ENCODE peak calls at places on chromosomes 13 and 19, in eight cellular contexts. E is IMR-90, R is pancreas, M is fibroblast of lung, Y is gastrocnemius medialis, C is left ventricle myocardium inferior, T is heart right ventricle, L is A549. S is an unnamed sample. For H3K4me1, the result is how much of the 10 kb centered on the place peaks cover.

GRCh38 chr19:45884682-45885555 is 1.0 kb downstream of the IRF2BP1 start:
- DNase-seq in L (no peak), E (no peak), T (no peak), M (no peak), R (peak), C (no peak), Y (no peak), S (no peak)

GRCh38 chr13:29110003-29110402 is 289.9 kb downstream of the MTUS2 start:
- DNase-seq in Y (no peak), M (no peak), E (no peak), T (no peak), C (no peak), L (no peak), R (no peak), S (no peak)

GRCh38 chr19:46753420-46754155 is 7.3 kb upstream of the STRN4 start:
- DNase-seq in L (peak), M (no peak), C (peak), E (no peak), Y (no peak), R (peak), T (no peak), S (no peak)

GRCh38 chr19:10270616-10271394 is at the start of gene ICAM1:
- DNase-seq in E (peak), M (peak), Y (peak), T (peak), C (peak), R (peak), L (no peak), S (no peak)

GRCh38 chr13:66407159-66407558 is 823.0 kb downstream of the PCDH9 start:
- DNase-seq in L (no peak), C (no peak), E (no peak), Y (no peak), M (no peak), T (no peak), R (no peak), S (no peak)

GRCh38 chr13:95644611-95645052 is at the start of gene DZIP1:
- DNase-seq in R (peak), T (peak), Y (peak), L (peak), M (peak), C (peak), E (peak), S (no peak)

GRCh38 chr19:15372891-15373301 is 6.7 kb downstream of the AKAP8 start:
- DNase-seq in L (no peak), M (no peak), T (no peak), C (no peak), Y (no peak), R (no peak), E (no peak), S (no peak)

GRCh38 chr13:100753391-100753790 is 78.8 kb upstream of the TMTC4 start:
- DNase-seq in L (no peak), E (no peak), Y (no peak), M (no peak), R (no peak), C (no peak), T (no peak), S (no peak)

GRCh38 chr19:52237197-52237596 is 32.2 kb upstream of the ZNF766 start:
- DNase-seq in Y (no peak), R (no peak), C (no peak), E (peak), M (no peak), L (no peak), T (no peak), S (no peak)

GRCh38 chr19:8611391-8611883 is 922 bp upstream of the ADAMTS10 start:
- DNase-seq in R (no peak), Y (no peak), E (no peak), M (no peak), C (no peak), T (no peak), L (peak), S (no peak)

GRCh38 chr19:1274081-1274851 is 1.1 kb upstream of the FAM174C start:
- DNase-seq in Y (no peak), R (no peak), E (no peak), L (no peak), C (no peak), T (no peak), M (no peak), S (no peak)

GRCh38 chr13:27171244-27171829 is at the start of gene USP12:
- DNase-seq in E (peak), Y (no peak), C (peak), T (peak), L (no peak), M (peak), R (no peak), S (no peak)

GRCh38 chr19:16571689-16572331 is 405 bp downstream of the SLC35E1 start:
- DNase-seq in L (peak), E (peak), C (no peak), Y (no peak), M (peak), T (no peak), R (no peak), S (no peak)

GRCh38 chr13:113888701-113889330 is 24.9 kb upstream of the GAS6 start:
- DNase-seq in M (no peak), R (no peak), T (no peak), L (no peak), E (no peak), Y (no peak), C (no peak), S (no peak)

GRCh38 chr13:51839711-51840110 is 5.3 kb downstream of the TMEM272 start:
- DNase-seq in M (no peak), C (no peak), T (no peak), Y (no peak), R (no peak), E (no peak), L (no peak), S (no peak)

GRCh38 chr19:19386373-19386869 is 19.1 kb upstream of the GATAD2A start:
- DNase-seq in C (no peak), T (no peak), L (no peak), R (no peak), M (no peak), E (no peak), Y (no peak), S (no peak)

GRCh38 chr19:58170860-58171259 is 12.0 kb upstream of the ZNF274 start:
- DNase-seq in M (no peak), E (peak), Y (no peak), C (no peak), R (no peak), L (peak), T (no peak), S (no peak)

DNA sequence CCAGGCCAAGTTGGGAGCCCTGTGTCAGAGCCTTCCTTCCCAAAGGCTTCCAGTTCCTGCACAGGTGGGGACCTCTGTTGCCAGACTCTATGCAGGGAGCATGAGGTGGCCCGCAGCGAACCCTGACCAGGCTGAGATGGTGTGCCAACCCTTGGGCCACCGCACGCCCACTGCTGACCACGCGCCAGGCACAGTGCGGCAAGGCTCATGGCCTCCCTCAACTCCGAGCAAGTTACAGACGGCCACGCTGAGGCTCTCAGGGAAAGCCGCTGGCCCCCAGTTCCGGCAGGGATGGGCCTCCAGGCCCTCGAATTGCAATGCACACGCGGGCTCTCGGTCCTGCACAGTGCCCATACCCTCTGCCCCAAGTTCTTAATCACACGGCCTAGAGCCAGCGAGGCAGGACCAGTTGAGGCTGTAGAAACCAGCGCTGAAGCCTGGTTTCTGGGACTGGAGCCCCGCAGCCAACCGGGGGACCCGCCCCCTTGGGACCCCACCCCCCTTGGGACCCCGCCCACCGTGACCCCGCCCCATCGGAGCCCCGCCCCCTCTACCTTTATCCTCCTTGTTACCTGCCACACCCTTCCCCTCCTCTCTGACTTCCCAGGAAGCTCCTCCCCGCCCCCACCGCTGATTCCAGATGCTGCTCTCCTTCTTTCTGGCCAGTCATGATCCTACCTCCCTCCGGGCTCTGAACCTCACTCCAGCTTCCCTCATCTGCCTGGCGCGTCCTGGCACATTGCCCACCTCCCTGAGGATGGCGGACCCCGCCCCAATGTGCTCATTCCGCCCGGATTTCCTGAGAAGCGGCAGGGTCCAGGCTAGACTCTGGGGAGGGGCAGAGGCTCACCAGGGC is 6.0 kb downstream of the PEX11G start:
- DNase-seq in M (peak), E (no peak), Y (no peak), R (no peak), L (no peak), C (peak), T (no peak), S (peak)
- H3K27ac ChIP-seq in M (no peak), E (no peak), Y (no peak), R (no peak), L (no peak), C (peak), T (no peak), S (no peak)

GRCh38 chr19:38703509-38703908 is 40.8 kb downstream of the CAPN12 start:
- DNase-seq in C (no peak), R (no peak), E (no peak), Y (no peak), M (no peak), L (no peak), T (no peak), S (no peak)
- H3K4me1 ChIP-seq in C (half or more), R (under half), E (under half), Y (under half), M (under half), L (half or more), T (half or more), S (under half)

GRCh38 chr13:102214956-102215355 is 186.9 kb downstream of the FGF14 start:
- DNase-seq in C (no peak), L (no peak), Y (no peak), T (no peak), R (no peak), M (no peak), E (no peak), S (no peak)

GRCh38 chr13:102226591-102226990 is 175.3 kb downstream of the FGF14 start:
- DNase-seq in E (no peak), R (no peak), C (no peak), L (no peak), T (no peak), Y (no peak), M (no peak), S (no peak)

GRCh38 chr13:102225892-102226291 is 176.0 kb downstream of the FGF14 start:
- DNase-seq in T (no peak), M (no peak), Y (no peak), C (no peak), L (no peak), E (no peak), R (no peak), S (no peak)

GRCh38 chr13:102220681-102221228 is 181.1 kb downstream of the FGF14 start:
- DNase-seq in T (no peak), L (no peak), M (no peak), C (no peak), E (no peak), Y (no peak), R (no peak), S (no peak)
- H3K4me3 ChIP-seq in T (no peak), L (no peak), M (no peak), C (no peak), E (no peak), Y (no peak), R (no peak), S (no peak)

GRCh38 chr13:49450105-49450819 is 6.2 kb downstream of the SETDB2 start:
- DNase-seq in L (no peak), M (no peak), C (no peak), Y (no peak), E (no peak), T (no peak), R (no peak), S (no peak)
- H3K27ac ChIP-seq in L (no peak), M (no peak), C (no peak), Y (no peak), E (no peak), T (no peak), R (no peak), S (no peak)

DNA sequence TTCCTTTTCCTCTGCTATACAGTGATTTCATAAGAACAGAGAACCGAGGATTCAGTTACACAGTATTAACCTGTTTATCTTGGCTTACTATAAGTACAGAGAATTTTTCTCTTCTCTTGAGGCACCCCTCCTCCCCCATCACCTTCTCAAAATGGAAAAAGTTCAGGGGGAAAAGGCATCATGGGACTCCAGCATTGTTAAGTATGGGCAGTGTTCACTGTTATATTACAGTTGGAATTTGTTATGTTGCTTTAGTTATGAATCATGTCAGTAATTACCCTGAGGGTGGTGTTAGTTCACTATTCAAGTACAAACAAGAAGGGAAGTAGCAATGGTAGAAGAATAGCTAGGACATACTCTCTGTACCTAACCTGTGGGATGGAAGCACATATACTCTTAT is 12.1 kb downstream of the LPAR6 start:
- DNase-seq in T (no peak), Y (no peak), C (no peak), L (peak), E (peak), R (no peak), M (peak), S (peak)
- H3K4me1 ChIP-seq in T (half or more), Y (under half), C (half or more), L (under half), E (under half), R (under half), M (under half), S (under half)

DNA sequence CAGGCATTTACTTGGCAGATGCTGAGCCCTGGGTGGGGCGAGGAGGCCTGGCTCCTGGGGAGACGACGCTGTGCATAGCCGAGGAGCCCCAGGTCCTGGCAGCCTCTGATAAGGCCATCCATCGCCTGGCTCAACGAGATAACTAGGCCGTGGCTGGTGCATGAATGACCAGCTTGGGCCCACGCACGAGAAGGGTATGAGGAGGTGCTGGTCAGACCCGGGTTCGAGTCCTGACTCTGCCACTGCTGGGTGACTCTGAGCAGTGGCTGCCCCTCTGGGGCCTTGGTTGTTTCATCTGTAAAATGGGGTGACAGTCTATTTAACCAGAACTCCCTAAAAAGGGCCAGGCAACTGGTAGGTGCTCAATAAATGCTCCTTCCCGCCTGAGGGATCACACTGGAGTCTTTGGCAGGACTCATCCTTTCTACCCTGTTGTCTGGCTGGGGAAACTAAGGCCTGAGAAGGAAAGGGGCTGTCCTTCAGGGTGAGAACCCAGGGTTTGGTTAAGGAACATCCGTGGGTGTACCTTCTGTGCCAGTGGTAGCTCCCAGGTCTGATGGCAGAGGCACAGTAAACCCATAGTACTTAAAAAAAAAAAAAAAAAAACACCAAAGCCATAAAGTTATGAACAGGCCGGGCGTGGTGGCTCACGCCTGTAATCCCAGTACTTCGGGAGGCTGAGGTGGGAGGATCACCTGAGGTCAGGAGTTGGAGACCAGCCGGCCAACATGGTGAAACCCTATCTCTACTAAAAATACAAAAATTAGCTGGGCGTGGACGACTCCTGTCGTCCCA is 8.1 kb upstream of the ARRDC2 start:
- DNase-seq in M (no peak), T (no peak), R (no peak), E (no peak), L (no peak), Y (no peak), C (no peak), S (no peak)
- H3K4me3 ChIP-seq in M (no peak), T (no peak), R (no peak), E (no peak), L (peak), Y (no peak), C (peak), S (no peak)

GRCh38 chr13:107867701-107868661 is 347.4 kb downstream of the LIG4 start:
- DNase-seq in C (no peak), Y (no peak), R (peak), L (peak), T (no peak), M (peak), E (peak), S (no peak)
- H3K27ac ChIP-seq in C (no peak), Y (no peak), R (no peak), L (no peak), T (no peak), M (peak), E (peak), S (no peak)

GRCh38 chr19:48321372-48321621 is 4.1 kb upstream of the EMP3 start:
- DNase-seq in M (peak), R (peak), L (peak), T (peak), Y (peak), C (peak), E (peak), S (peak)

GRCh38 chr19:48325265-48325910 is at the start of gene EMP3:
- DNase-seq in T (peak), R (no peak), E (peak), L (peak), Y (peak), M (peak), C (peak), S (no peak)

GRCh38 chr19:48318286-48318987 is 6.9 kb upstream of the EMP3 start:
- DNase-seq in L (no peak), Y (no peak), M (no peak), E (no peak), C (no peak), T (no peak), R (no peak), S (no peak)

GRCh38 chr19:48319647-48320537 is 5.5 kb upstream of the EMP3 start:
- DNase-seq in L (peak), E (peak), R (peak), T (peak), Y (peak), M (peak), C (peak), S (no peak)

DNA sequence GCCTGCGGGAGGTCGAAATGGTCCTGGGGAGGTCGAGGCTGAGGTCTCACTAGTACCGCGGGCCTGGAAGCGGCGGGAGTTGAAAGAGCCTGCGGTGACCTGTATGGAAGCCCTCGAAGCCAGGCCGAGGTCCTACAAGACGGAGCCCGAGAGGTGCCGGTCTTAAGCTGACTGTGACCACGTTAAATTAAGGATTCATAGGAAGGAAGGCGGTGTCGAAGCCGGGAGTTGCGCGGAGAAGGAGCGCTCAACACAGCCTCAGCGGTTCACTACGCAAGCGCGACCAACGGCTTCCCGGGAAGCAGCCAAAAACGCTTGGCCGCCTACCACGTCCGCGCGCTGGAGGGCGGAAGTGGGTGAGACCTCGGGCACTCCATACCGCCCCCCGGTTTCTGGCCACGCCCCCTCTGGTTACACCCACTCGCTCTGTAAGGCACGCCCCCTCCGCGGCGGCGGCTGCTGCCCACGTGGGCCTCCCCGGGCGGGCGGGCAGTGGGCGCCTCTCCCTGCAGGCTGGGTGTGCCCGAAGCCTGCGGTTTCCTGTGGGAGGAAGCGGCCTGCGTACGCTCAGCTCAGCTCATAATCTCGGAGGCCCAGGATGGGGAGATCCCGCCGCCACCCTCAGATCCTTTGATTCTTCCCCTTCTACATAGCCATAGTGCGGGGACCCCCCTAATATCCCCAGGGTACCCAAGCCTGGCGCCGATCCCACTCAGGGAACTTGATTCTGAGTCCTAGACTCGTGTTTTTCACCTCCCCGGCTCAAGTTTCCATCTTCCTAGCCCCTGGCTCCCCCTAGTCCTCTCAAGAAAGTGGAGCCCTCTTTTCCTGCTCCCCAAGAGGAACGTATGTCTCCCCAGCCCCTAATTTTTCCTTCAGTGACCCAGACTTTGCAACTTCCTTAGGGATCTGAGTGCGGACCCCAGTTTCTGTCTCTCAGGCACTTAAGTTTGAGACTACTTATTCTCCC is 3.4 kb upstream of the EMP3 start:
- DNase-seq in M (peak), Y (peak), T (peak), L (peak), E (peak), C (peak), R (peak), S (peak)
- H3K4me1 ChIP-seq in M (under half), Y (under half), T (half or more), L (under half), E (under half), C (half or more), R (under half), S (under half)

S was measured in keratinocyte.